ENCODE peak calls at places on chromosomes 5 and 9, in five cellular contexts. Y is adrenal gland, K is A549, G is brain microvascular endothelial cell, F is natural killer cell. M is an unnamed sample.

GRCh38 chr5:180658774-180659564 is 9.6 kb upstream of the FLT4 start:
- DNase-seq in G (no peak), K (no peak), Y (no peak), F (no peak), M (no peak)

GRCh38 chr9:81195206-81195605 is 494.1 kb downstream of the TLE1 start:
- DNase-seq in K (no peak), G (no peak), Y (no peak), F (no peak), M (no peak)

GRCh38 chr5:157607371-157608161 is 32.0 kb upstream of the ADAM19 start:
- DNase-seq in G (peak; percentile 76), F (peak; percentile 39), Y (no peak), K (peak; percentile 55), M (no peak)

GRCh38 chr5:72767289-72768010 is 49.0 kb upstream of the TNPO1 start:
- DNase-seq in G (peak; percentile 57), Y (peak; percentile 53), F (no peak), K (peak; percentile 74), M (no peak)

GRCh38 chr5:170917113-170917512 is 55.3 kb downstream of the RANBP17 start:
- DNase-seq in K (peak; percentile 4), Y (no peak), F (no peak), G (no peak), M (no peak)

GRCh38 chr9:70403166-70403565 is 11.3 kb downstream of the KLF9 start:
- DNase-seq in Y (no peak), F (no peak), G (no peak), K (no peak), M (no peak)

GRCh38 chr5:113230711-113231652 is 203.8 kb downstream of the TSSK1B start:
- DNase-seq in Y (no peak), K (no peak), G (peak; percentile 41), F (no peak), M (no peak)

GRCh38 chr5:94240616-94241287 is 377.7 kb downstream of the KIAA0825 start:
- DNase-seq in Y (peak; percentile 78), F (no peak), K (no peak), G (no peak), M (no peak)

GRCh38 chr5:146072595-146072994 is 32.8 kb downstream of the PLAC8L1 start:
- DNase-seq in G (no peak), Y (no peak), K (no peak), F (no peak), M (no peak)

GRCh38 chr5:135033866-135034185 is 202 bp downstream of the PITX1 start:
- DNase-seq in K (no peak), G (no peak), F (no peak), Y (no peak), M (no peak)

GRCh38 chr5:177005619-177006264 is 837 bp downstream of the UIMC1 start:
- DNase-seq in G (peak; percentile 52), F (peak; percentile 54), K (peak; percentile 71), Y (peak; percentile 84), M (peak; percentile 45)

GRCh38 chr5:34803974-34804373 is 35.0 kb upstream of the TTC23L start:
- DNase-seq in K (no peak), F (no peak), Y (no peak), G (no peak), M (no peak)

GRCh38 chr5:172906888-172907287 is 52.3 kb upstream of the RPL26L1 start:
- DNase-seq in K (no peak), G (no peak), F (no peak), Y (no peak), M (no peak)

GRCh38 chr5:149238540-149238939 is 33.1 kb upstream of the AFAP1L1 start:
- DNase-seq in G (no peak), Y (no peak), K (no peak), F (no peak), M (no peak)

GRCh38 chr5:175836741-175837729 is 34.3 kb upstream of the CPLX2 start:
- DNase-seq in Y (no peak), K (no peak), F (no peak), G (no peak), M (no peak)

GRCh38 chr5:124628251-124628650 is 118.2 kb downstream of the ZNF608 start:
- DNase-seq in K (no peak), G (no peak), Y (no peak), F (no peak), M (no peak)

GRCh38 chr5:176700239-176700847 is 53.1 kb downstream of the TSPAN17 start:
- DNase-seq in K (peak; percentile 24), G (no peak), Y (peak; percentile 64), F (no peak), M (no peak)

GRCh38 chr9:13447551-13448422 is 168.3 kb upstream of the MPDZ start:
- DNase-seq in F (no peak), Y (no peak), G (no peak), K (no peak), M (no peak)

GRCh38 chr9:127223266-127223665 is 41.3 kb upstream of the GARNL3 start:
- DNase-seq in F (no peak), G (no peak), Y (no peak), K (no peak), M (no peak)

GRCh38 chr5:172540099-172540870 is 86.0 kb upstream of the SH3PXD2B start:
- DNase-seq in K (no peak), Y (peak; percentile 45), G (no peak), F (no peak), M (no peak)

GRCh38 chr5:62043289-62044274 is 262.4 kb upstream of the KIF2A start:
- DNase-seq in F (no peak), Y (no peak), K (no peak), G (no peak), M (no peak)

GRCh38 chr5:73451218-73452130 is 2.9 kb upstream of the FOXD1 start:
- DNase-seq in F (peak; percentile 50), K (peak; percentile 68), Y (peak; percentile 66), G (no peak), M (peak; percentile 85)

GRCh38 chr5:10502130-10502529 is 60.5 kb downstream of the ROPN1L start:
- DNase-seq in K (no peak), G (no peak), Y (no peak), F (no peak), M (no peak)
- TF ChIP-seq CTCF in K (no peak), G (no peak), Y (no peak), F (no peak), M (no peak)

GRCh38 chr9:113589890-113590289 is 126.4 kb downstream of the RGS3 start:
- DNase-seq in K (peak; percentile 68), G (no peak), F (no peak), Y (no peak), M (no peak)
- TF ChIP-seq CTCF in K (peak; percentile 62), G (peak; percentile 85), F (peak; percentile 25), Y (peak; percentile 36), M (no peak)

GRCh38 chr5:42636425-42636824 is 120.2 kb upstream of the CCDC152 start:
- DNase-seq in Y (no peak), F (no peak), G (no peak), K (peak; percentile 18), M (no peak)
- TF ChIP-seq CTCF in Y (no peak), F (no peak), G (peak; percentile 57), K (peak; percentile 17), M (no peak)

DNA sequence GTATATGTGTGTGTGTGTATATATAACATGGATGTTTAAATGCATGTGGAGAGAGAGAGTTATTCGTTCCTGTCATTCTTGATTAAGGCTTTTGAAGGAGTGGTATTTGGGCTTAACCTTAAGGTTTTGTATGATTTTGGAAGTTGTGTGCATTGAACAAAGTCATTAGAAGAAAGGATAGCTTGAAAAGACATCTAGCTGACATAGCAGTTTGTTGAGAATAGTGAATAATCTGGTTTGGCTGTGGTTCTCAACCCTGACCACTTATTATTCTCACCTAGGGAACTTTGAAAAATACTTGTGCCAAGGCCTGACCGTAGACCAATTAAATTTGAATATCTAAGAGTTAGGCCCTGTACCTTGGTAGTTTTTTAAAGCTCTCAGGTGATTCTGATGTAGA is 141.1 kb upstream of the SH3GL2 start:
- DNase-seq in K (no peak), F (no peak), Y (no peak), G (no peak), M (no peak)
- TF ChIP-seq CTCF in K (no peak), F (no peak), Y (no peak), G (no peak), M (no peak)

GRCh38 chr5:4698596-4698995 is 441.5 kb upstream of the ADAMTS16 start:
- DNase-seq in K (no peak), Y (no peak), F (no peak), G (no peak), M (no peak)

GRCh38 chr5:4699592-4699991 is 440.5 kb upstream of the ADAMTS16 start:
- DNase-seq in G (no peak), F (no peak), K (no peak), Y (no peak), M (no peak)

GRCh38 chr5:4700886-4701285 is 439.2 kb upstream of the ADAMTS16 start:
- DNase-seq in Y (no peak), G (no peak), K (no peak), F (no peak), M (no peak)

GRCh38 chr5:4700082-4700481 is 440.0 kb upstream of the ADAMTS16 start:
- DNase-seq in Y (peak; percentile 55), F (no peak), G (peak; percentile 18), K (peak; percentile 31), M (peak; percentile 57)
- TF ChIP-seq CTCF in Y (no peak), F (no peak), G (peak; percentile 67), K (peak; percentile 13), M (peak; percentile 66)

GRCh38 chr9:134344821-134345310 is 18.6 kb downstream of the RXRA start:
- DNase-seq in Y (no peak), K (no peak), G (no peak), F (no peak), M (no peak)
- TF ChIP-seq CTCF in Y (no peak), K (no peak), G (no peak), F (no peak), M (no peak)

GRCh38 chr9:87713990-87714335 is 12.0 kb upstream of the CTSL start:
- DNase-seq in K (no peak), G (no peak), F (no peak), Y (no peak), M (no peak)
- TF ChIP-seq CTCF in K (no peak), G (no peak), F (no peak), Y (no peak), M (no peak)

GRCh38 chr9:88258012-88258411 is 119.7 kb upstream of the SPATA31C2 start:
- DNase-seq in G (peak; percentile 54), F (no peak), Y (peak; percentile 78), K (no peak), M (no peak)
- TF ChIP-seq CTCF in G (no peak), F (no peak), Y (no peak), K (no peak), M (no peak)

GRCh38 chr9:93218161-93218560 is 34.2 kb downstream of the WNK2 start:
- DNase-seq in K (no peak), G (no peak), Y (no peak), F (no peak), M (no peak)

GRCh38 chr9:93218671-93219420 is 34.9 kb downstream of the WNK2 start:
- DNase-seq in K (no peak), F (no peak), G (no peak), Y (no peak), M (no peak)

GRCh38 chr9:93217706-93218105 is 33.8 kb downstream of the WNK2 start:
- DNase-seq in K (no peak), G (no peak), Y (no peak), F (no peak), M (no peak)

GRCh38 chr9:93212409-93212808 is 28.5 kb downstream of the WNK2 start:
- DNase-seq in Y (no peak), F (no peak), G (no peak), K (no peak), M (no peak)

DNA sequence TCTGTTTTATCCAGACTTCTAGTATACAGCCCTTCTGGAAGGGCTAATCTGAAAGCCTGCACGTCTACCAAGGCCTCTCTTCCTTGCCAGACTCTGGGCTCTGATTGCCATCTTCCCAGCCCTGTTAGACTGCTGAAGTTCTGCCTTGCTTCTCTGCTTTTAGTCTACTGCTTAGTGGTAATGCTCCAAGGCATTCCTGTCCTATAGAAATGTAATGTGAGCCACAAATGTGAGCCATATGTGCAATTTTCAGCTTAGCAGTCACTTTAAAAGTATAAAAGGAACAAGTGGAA is 32.1 kb downstream of the WNK2 start:
- DNase-seq in G (no peak), F (no peak), K (no peak), Y (no peak), M (no peak)
- TF ChIP-seq CTCF in G (no peak), F (no peak), K (no peak), Y (no peak), M (no peak)

M was measured in mesothelial cell of epicardium.